ENCODE peak calls at places on chromosomes 6 and 20, in five cellular contexts. R, W, S, P and I are unnamed samples.

GRCh38 chr6:119348308-119349040 is 1.1 kb downstream of the MAN1A1 start:
- DNase-seq in W (no peak), S (peak), P (peak), R (peak), I (peak)

GRCh38 chr20:62002882-62003480 is 62.7 kb downstream of the TAF4 start:
- DNase-seq in W (no peak), R (no peak), S (no peak), P (no peak), I (no peak)

GRCh38 chr6:39321761-39322160 is 741 bp downstream of the KCNK16 start:
- DNase-seq in R (no peak), P (no peak), W (no peak), S (no peak), I (no peak)

GRCh38 chr20:62963614-62964397 is 11.3 kb downstream of the SLC17A9 start:
- DNase-seq in R (no peak), W (no peak), S (no peak), P (no peak), I (no peak)

GRCh38 chr20:64102647-64103354 is 4.6 kb downstream of the NPBWR2 start:
- DNase-seq in S (no peak), W (no peak), P (peak), R (no peak), I (peak)

GRCh38 chr6:169627736-169628423 is 73.9 kb downstream of the WDR27 start:
- DNase-seq in P (no peak), R (no peak), S (no peak), W (no peak), I (no peak)

GRCh38 chr6:31655349-31656237 is at the start of gene APOM:
- DNase-seq in P (no peak), S (no peak), R (no peak), W (no peak), I (no peak)

GRCh38 chr6:6494677-6495076 is 93.8 kb upstream of the LY86 start:
- DNase-seq in W (no peak), R (peak), P (peak), S (no peak), I (peak)

GRCh38 chr6:163745566-163746400 is 331.3 kb downstream of the QKI start:
- DNase-seq in R (no peak), S (no peak), P (peak), W (peak), I (no peak)

GRCh38 chr20:62133051-62133845 is 9.9 kb downstream of the PSMA7 start:
- DNase-seq in W (no peak), P (peak), R (no peak), S (no peak), I (no peak)

GRCh38 chr6:34416877-34417371 is 8.9 kb downstream of the RPS10 start:
- DNase-seq in R (no peak), S (no peak), P (no peak), W (no peak), I (no peak)

GRCh38 chr20:50744143-50744792 is 12.9 kb downstream of the PARD6B start:
- DNase-seq in R (no peak), S (no peak), P (peak), W (peak), I (peak)

GRCh38 chr6:44203955-44204354 is 12.8 kb upstream of the MYMX start:
- DNase-seq in S (no peak), W (no peak), R (no peak), P (no peak), I (no peak)

GRCh38 chr6:105896052-105896820 is 189.9 kb upstream of the PRDM1 start:
- DNase-seq in R (no peak), P (no peak), S (no peak), W (no peak), I (no peak)

GRCh38 chr20:17430515-17430914 is 100.7 kb downstream of the BFSP1 start:
- DNase-seq in S (no peak), R (no peak), P (no peak), W (no peak), I (no peak)

GRCh38 chr6:53703047-53703446 is 37.5 kb upstream of the KLHL31 start:
- DNase-seq in S (no peak), P (no peak), R (no peak), W (no peak), I (no peak)

GRCh38 chr6:82364087-82365010 is 732 bp downstream of the TPBG start:
- DNase-seq in R (peak), P (peak), S (peak), W (peak), I (peak)

GRCh38 chr6:11324453-11325023 is 92.1 kb upstream of the NEDD9 start:
- DNase-seq in R (no peak), W (no peak), S (no peak), P (no peak), I (no peak)

GRCh38 chr6:14638932-14639875 is 521.6 kb downstream of the CD83 start:
- DNase-seq in S (no peak), P (peak), W (peak), R (no peak), I (peak)

GRCh38 chr6:132231121-132231520 is 170.2 kb downstream of the MOXD1 start:
- DNase-seq in P (no peak), R (no peak), W (no peak), S (no peak), I (no peak)

GRCh38 chr6:169213814-169214520 is 39.7 kb downstream of the THBS2 start:
- DNase-seq in S (no peak), W (no peak), R (peak), P (no peak), I (no peak)